ENCODE peak calls at places on chromosomes 13 and 19, in ten cellular contexts. One of them, this sample, is unnamed.

GRCh38 chr19:45767881-45768643 is 990 bp downstream of the SIX5 start:
- DNase-seq in lower lobe of right lung: peak; percentile 81
- DNase-seq in GM23248: peak; percentile 84
- DNase-seq in IMR-90: peak; percentile 65
- DNase-seq in heart left ventricle: peak; percentile 71
- DNase-seq in ovary: peak; percentile 86
- DNase-seq in heart right ventricle: peak; percentile 62
- DNase-seq in body of pancreas: peak; percentile 86
- DNase-seq in iPS DF 6.9: no peak
- DNase-seq in Peyer's patch: peak; percentile 72
- DNase-seq in this sample: peak; percentile 87

GRCh38 chr19:35142531-35143230 is 374 bp upstream of the FXYD7 start:
- DNase-seq in lower lobe of right lung: no peak
- DNase-seq in GM23248: no peak
- DNase-seq in IMR-90: no peak
- DNase-seq in heart left ventricle: peak; percentile 43
- DNase-seq in ovary: peak; percentile 73
- DNase-seq in heart right ventricle: no peak
- DNase-seq in body of pancreas: peak; percentile 85
- DNase-seq in iPS DF 6.9: no peak
- DNase-seq in Peyer's patch: peak; percentile 80
- DNase-seq in this sample: no peak

GRCh38 chr19:55216461-55217198 is 7.3 kb upstream of the PTPRH start:
- DNase-seq in lower lobe of right lung: peak; percentile 78
- DNase-seq in GM23248: peak; percentile 100
- DNase-seq in IMR-90: peak; percentile 100
- DNase-seq in heart left ventricle: peak; percentile 80
- DNase-seq in ovary: peak; percentile 76
- DNase-seq in heart right ventricle: peak; percentile 85
- DNase-seq in body of pancreas: peak; percentile 77
- DNase-seq in iPS DF 6.9: peak; percentile 93
- DNase-seq in Peyer's patch: peak; percentile 91
- DNase-seq in this sample: peak; percentile 79

GRCh38 chr19:48171584-48172170 is 1.2 kb downstream of the ZSWIM9 start:
- DNase-seq in lower lobe of right lung: no peak
- DNase-seq in GM23248: no peak
- DNase-seq in IMR-90: no peak
- DNase-seq in heart left ventricle: no peak
- DNase-seq in ovary: peak; percentile 47
- DNase-seq in heart right ventricle: no peak
- DNase-seq in body of pancreas: no peak
- DNase-seq in iPS DF 6.9: no peak
- DNase-seq in Peyer's patch: no peak
- DNase-seq in this sample: no peak

GRCh38 chr19:33763661-33764343 is 32.9 kb upstream of the KCTD15 start:
- DNase-seq in lower lobe of right lung: no peak
- DNase-seq in GM23248: no peak
- DNase-seq in IMR-90: no peak
- DNase-seq in heart left ventricle: no peak
- DNase-seq in ovary: no peak
- DNase-seq in heart right ventricle: no peak
- DNase-seq in body of pancreas: peak; percentile 63
- DNase-seq in iPS DF 6.9: no peak
- DNase-seq in Peyer's patch: no peak
- DNase-seq in this sample: no peak

GRCh38 chr19:18478545-18479311 is 40.8 kb upstream of the ISYNA1 start:
- DNase-seq in lower lobe of right lung: peak; percentile 86
- DNase-seq in GM23248: peak; percentile 93
- DNase-seq in IMR-90: peak; percentile 94
- DNase-seq in heart left ventricle: peak; percentile 83
- DNase-seq in ovary: peak; percentile 69
- DNase-seq in heart right ventricle: peak; percentile 80
- DNase-seq in body of pancreas: peak; percentile 58
- DNase-seq in iPS DF 6.9: no peak
- DNase-seq in Peyer's patch: peak; percentile 89
- DNase-seq in this sample: peak; percentile 50

GRCh38 chr13:114128624-114129522 is 3.5 kb downstream of the RASA3 start:
- DNase-seq in lower lobe of right lung: peak; percentile 88
- DNase-seq in GM23248: peak; percentile 98
- DNase-seq in IMR-90: peak; percentile 95
- DNase-seq in heart left ventricle: peak; percentile 83
- DNase-seq in ovary: peak; percentile 60
- DNase-seq in heart right ventricle: peak; percentile 84
- DNase-seq in body of pancreas: peak; percentile 48
- DNase-seq in iPS DF 6.9: no peak
- DNase-seq in Peyer's patch: peak; percentile 94
- DNase-seq in this sample: peak; percentile 61

GRCh38 chr19:10453852-10454251 is 33.5 kb downstream of the PDE4A start:
- DNase-seq in lower lobe of right lung: no peak
- DNase-seq in GM23248: no peak
- DNase-seq in IMR-90: no peak
- DNase-seq in heart left ventricle: no peak
- DNase-seq in ovary: no peak
- DNase-seq in heart right ventricle: no peak
- DNase-seq in body of pancreas: no peak
- DNase-seq in iPS DF 6.9: no peak
- DNase-seq in Peyer's patch: no peak
- DNase-seq in this sample: no peak

GRCh38 chr19:31880283-31880682 is 465.1 kb upstream of the ZNF507 start:
- DNase-seq in lower lobe of right lung: no peak
- DNase-seq in GM23248: no peak
- DNase-seq in IMR-90: no peak
- DNase-seq in heart left ventricle: peak; percentile 10
- DNase-seq in ovary: no peak
- DNase-seq in heart right ventricle: peak; percentile 32
- DNase-seq in body of pancreas: no peak
- DNase-seq in iPS DF 6.9: no peak
- DNase-seq in Peyer's patch: no peak
- DNase-seq in this sample: no peak

GRCh38 chr13:33722216-33722900 is 95.6 kb upstream of the RFC3 start:
- DNase-seq in lower lobe of right lung: no peak
- DNase-seq in GM23248: peak; percentile 41
- DNase-seq in IMR-90: peak; percentile 7
- DNase-seq in heart left ventricle: no peak
- DNase-seq in ovary: no peak
- DNase-seq in heart right ventricle: no peak
- DNase-seq in body of pancreas: no peak
- DNase-seq in iPS DF 6.9: no peak
- DNase-seq in Peyer's patch: no peak
- DNase-seq in this sample: no peak

GRCh38 chr19:2278504-2279158 is 3.3 kb downstream of the PEAK3 start:
- DNase-seq in lower lobe of right lung: no peak
- DNase-seq in GM23248: peak; percentile 16
- DNase-seq in IMR-90: no peak
- DNase-seq in heart left ventricle: no peak
- DNase-seq in ovary: no peak
- DNase-seq in heart right ventricle: no peak
- DNase-seq in body of pancreas: no peak
- DNase-seq in iPS DF 6.9: no peak
- DNase-seq in Peyer's patch: peak; percentile 80
- DNase-seq in this sample: no peak

GRCh38 chr13:94318418-94318817 is 161.1 kb downstream of the DCT start:
- DNase-seq in lower lobe of right lung: no peak
- DNase-seq in GM23248: peak; percentile 30
- DNase-seq in IMR-90: peak; percentile 71
- DNase-seq in heart left ventricle: no peak
- DNase-seq in ovary: no peak
- DNase-seq in heart right ventricle: no peak
- DNase-seq in body of pancreas: no peak
- DNase-seq in iPS DF 6.9: no peak
- DNase-seq in Peyer's patch: no peak
- DNase-seq in this sample: no peak

GRCh38 chr13:42355118-42355840 is 83.3 kb downstream of the AKAP11 start:
- DNase-seq in lower lobe of right lung: no peak
- DNase-seq in GM23248: no peak
- DNase-seq in IMR-90: no peak
- DNase-seq in heart left ventricle: no peak
- DNase-seq in ovary: no peak
- DNase-seq in heart right ventricle: no peak
- DNase-seq in body of pancreas: no peak
- DNase-seq in iPS DF 6.9: no peak
- DNase-seq in Peyer's patch: no peak
- DNase-seq in this sample: no peak

GRCh38 chr19:38072776-38073411 is 151.1 kb downstream of the DPF1 start:
- DNase-seq in lower lobe of right lung: peak; percentile 51
- DNase-seq in GM23248: no peak
- DNase-seq in IMR-90: peak; percentile 49
- DNase-seq in heart left ventricle: no peak
- DNase-seq in ovary: no peak
- DNase-seq in heart right ventricle: no peak
- DNase-seq in body of pancreas: no peak
- DNase-seq in iPS DF 6.9: no peak
- DNase-seq in Peyer's patch: no peak
- DNase-seq in this sample: no peak

GRCh38 chr13:112781881-112782361 is 92.1 kb downstream of the ATP11A start:
- DNase-seq in lower lobe of right lung: peak; percentile 66
- DNase-seq in GM23248: peak; percentile 47
- DNase-seq in IMR-90: no peak
- DNase-seq in heart left ventricle: peak; percentile 78
- DNase-seq in ovary: no peak
- DNase-seq in heart right ventricle: peak; percentile 74
- DNase-seq in body of pancreas: peak; percentile 65
- DNase-seq in iPS DF 6.9: no peak
- DNase-seq in Peyer's patch: no peak
- DNase-seq in this sample: peak; percentile 93
- H3K27ac ChIP-seq in lower lobe of right lung: peak overlapping the region; percentile 80
- H3K27ac ChIP-seq in GM23248: no peak overlapping the region
- H3K27ac ChIP-seq in IMR-90: no peak overlapping the region
- H3K27ac ChIP-seq in heart left ventricle: peak overlapping the region; percentile 79
- H3K27ac ChIP-seq in ovary: no peak overlapping the region
- H3K27ac ChIP-seq in heart right ventricle: peak overlapping the region; percentile 58
- H3K27ac ChIP-seq in body of pancreas: no peak overlapping the region
- H3K27ac ChIP-seq in iPS DF 6.9: no peak overlapping the region
- H3K27ac ChIP-seq in Peyer's patch: no peak overlapping the region
- H3K27ac ChIP-seq in this sample: peak overlapping the region; percentile 21

DNA sequence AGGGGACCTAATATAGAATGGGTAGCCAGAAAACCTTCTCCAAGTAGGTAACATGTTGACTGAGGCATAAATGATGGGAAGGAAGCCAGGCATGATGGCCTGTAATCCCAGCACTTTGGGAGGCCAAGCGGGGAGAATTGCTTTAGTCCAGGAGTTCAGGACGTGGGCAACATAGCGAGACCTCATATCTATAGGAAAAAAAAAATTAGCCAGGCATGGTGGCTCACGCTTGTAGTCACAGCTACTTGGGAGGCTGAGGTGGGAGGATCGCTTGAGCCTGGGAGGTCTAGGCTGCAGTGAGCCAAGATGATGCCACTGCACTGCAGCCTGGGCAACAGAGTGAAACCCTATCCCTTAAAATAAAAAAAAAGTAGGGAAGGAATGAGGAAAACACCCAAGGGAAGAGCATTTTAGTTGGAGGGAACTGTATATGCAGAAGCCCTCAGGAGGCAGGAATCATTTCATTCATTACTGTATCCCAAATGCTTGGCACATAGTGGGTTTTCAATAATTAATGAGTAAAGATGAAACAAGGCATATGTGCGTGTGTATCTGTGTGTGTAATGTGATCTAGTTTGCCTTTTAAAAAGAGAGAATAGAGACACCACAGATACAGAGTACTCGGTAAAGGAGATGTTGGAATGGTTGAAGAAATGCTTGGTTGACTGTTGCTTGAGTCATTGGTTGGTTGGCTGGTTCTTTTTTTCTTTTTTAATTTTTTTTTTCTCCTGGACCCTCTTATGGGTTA is 2.2 kb upstream of the NUP62 start:
- DNase-seq in lower lobe of right lung: no peak
- DNase-seq in GM23248: no peak
- DNase-seq in IMR-90: no peak
- DNase-seq in heart left ventricle: no peak
- DNase-seq in ovary: no peak
- DNase-seq in heart right ventricle: no peak
- DNase-seq in body of pancreas: no peak
- DNase-seq in iPS DF 6.9: no peak
- DNase-seq in Peyer's patch: no peak
- DNase-seq in this sample: no peak
- H3K4me3 ChIP-seq in lower lobe of right lung: no peak overlapping the region
- H3K4me3 ChIP-seq in GM23248: no peak overlapping the region
- H3K4me3 ChIP-seq in IMR-90: no peak overlapping the region
- H3K4me3 ChIP-seq in heart left ventricle: no peak overlapping the region
- H3K4me3 ChIP-seq in ovary: no peak overlapping the region
- H3K4me3 ChIP-seq in heart right ventricle: no peak overlapping the region
- H3K4me3 ChIP-seq in body of pancreas: no peak overlapping the region
- H3K4me3 ChIP-seq in iPS DF 6.9: no peak overlapping the region
- H3K4me3 ChIP-seq in Peyer's patch: no peak overlapping the region
- H3K4me3 ChIP-seq in this sample: no peak overlapping the region

GRCh38 chr19:719636-720377 is 11.1 kb downstream of the PALM start:
- DNase-seq in lower lobe of right lung: no peak
- DNase-seq in GM23248: no peak
- DNase-seq in IMR-90: no peak
- DNase-seq in heart left ventricle: no peak
- DNase-seq in ovary: peak; percentile 87
- DNase-seq in heart right ventricle: no peak
- DNase-seq in body of pancreas: no peak
- DNase-seq in iPS DF 6.9: no peak
- DNase-seq in Peyer's patch: no peak
- DNase-seq in this sample: no peak
- H3K27ac ChIP-seq in lower lobe of right lung: peak overlapping the region; percentile 46
- H3K27ac ChIP-seq in GM23248: no peak overlapping the region
- H3K27ac ChIP-seq in IMR-90: no peak overlapping the region
- H3K27ac ChIP-seq in heart left ventricle: peak overlapping the region; percentile 43
- H3K27ac ChIP-seq in ovary: peak overlapping the region; percentile 92
- H3K27ac ChIP-seq in heart right ventricle: peak overlapping the region; percentile 49
- H3K27ac ChIP-seq in body of pancreas: no peak overlapping the region
- H3K27ac ChIP-seq in iPS DF 6.9: no peak overlapping the region
- H3K27ac ChIP-seq in Peyer's patch: no peak overlapping the region
- H3K27ac ChIP-seq in this sample: no peak overlapping the region

GRCh38 chr13:44156294-44156658 is 217.3 kb upstream of the SERP2 start:
- DNase-seq in lower lobe of right lung: no peak
- DNase-seq in GM23248: no peak
- DNase-seq in IMR-90: no peak
- DNase-seq in heart left ventricle: no peak
- DNase-seq in ovary: no peak
- DNase-seq in heart right ventricle: no peak
- DNase-seq in body of pancreas: no peak
- DNase-seq in iPS DF 6.9: no peak
- DNase-seq in Peyer's patch: no peak
- DNase-seq in this sample: no peak

GRCh38 chr13:44153536-44153935 is 220.1 kb upstream of the SERP2 start:
- DNase-seq in lower lobe of right lung: no peak
- DNase-seq in GM23248: no peak
- DNase-seq in IMR-90: no peak
- DNase-seq in heart left ventricle: no peak
- DNase-seq in ovary: no peak
- DNase-seq in heart right ventricle: no peak
- DNase-seq in body of pancreas: no peak
- DNase-seq in iPS DF 6.9: no peak
- DNase-seq in Peyer's patch: no peak
- DNase-seq in this sample: no peak

GRCh38 chr13:44157614-44158013 is 216.0 kb upstream of the SERP2 start:
- DNase-seq in lower lobe of right lung: no peak
- DNase-seq in GM23248: no peak
- DNase-seq in IMR-90: no peak
- DNase-seq in heart left ventricle: no peak
- DNase-seq in ovary: no peak
- DNase-seq in heart right ventricle: no peak
- DNase-seq in body of pancreas: no peak
- DNase-seq in iPS DF 6.9: no peak
- DNase-seq in Peyer's patch: no peak
- DNase-seq in this sample: no peak

GRCh38 chr13:44158055-44158655 is 215.5 kb upstream of the SERP2 start:
- DNase-seq in lower lobe of right lung: no peak
- DNase-seq in GM23248: no peak
- DNase-seq in IMR-90: no peak
- DNase-seq in heart left ventricle: no peak
- DNase-seq in ovary: no peak
- DNase-seq in heart right ventricle: no peak
- DNase-seq in body of pancreas: no peak
- DNase-seq in iPS DF 6.9: no peak
- DNase-seq in Peyer's patch: no peak
- DNase-seq in this sample: no peak

GRCh38 chr13:44155422-44156293 is 218.0 kb upstream of the SERP2 start:
- DNase-seq in lower lobe of right lung: peak; percentile 56
- DNase-seq in GM23248: peak; percentile 69
- DNase-seq in IMR-90: peak; percentile 45
- DNase-seq in heart left ventricle: peak; percentile 67
- DNase-seq in ovary: peak; percentile 70
- DNase-seq in heart right ventricle: peak; percentile 62
- DNase-seq in body of pancreas: peak; percentile 77
- DNase-seq in iPS DF 6.9: no peak
- DNase-seq in Peyer's patch: peak; percentile 55
- DNase-seq in this sample: peak; percentile 78
- H3K4me3 ChIP-seq in lower lobe of right lung: peak overlapping the region; percentile 35
- H3K4me3 ChIP-seq in GM23248: peak overlapping the region; percentile 63
- H3K4me3 ChIP-seq in IMR-90: peak overlapping the region; percentile 28
- H3K4me3 ChIP-seq in heart left ventricle: no peak overlapping the region
- H3K4me3 ChIP-seq in ovary: peak overlapping the region; percentile 32
- H3K4me3 ChIP-seq in heart right ventricle: peak overlapping the region; percentile 34
- H3K4me3 ChIP-seq in body of pancreas: no peak overlapping the region
- H3K4me3 ChIP-seq in iPS DF 6.9: no peak overlapping the region
- H3K4me3 ChIP-seq in Peyer's patch: peak overlapping the region; percentile 26
- H3K4me3 ChIP-seq in this sample: no peak overlapping the region